ENCODE peak calls at places on chromosomes 11 and 22, in four cellular contexts. D, A, Z and T are unnamed samples.

GRCh38 chr11:84261707-84262106 is 975.5 kb upstream of the CCDC90B start:
- DNase-seq in Z (no peak), D (no peak), A (no peak), T (no peak)

GRCh38 chr22:48382197-48382596 is 1445.5 kb downstream of the BRD1 start:
- DNase-seq in A (no peak), Z (no peak), D (no peak), T (no peak)

GRCh38 chr22:29767289-29768051 is at the start of gene UQCR10:
- DNase-seq in A (peak; percentile 81), Z (peak; percentile 92), D (peak; percentile 89), T (peak; percentile 93)

GRCh38 chr11:123069878-123070821 is 8.2 kb upstream of the HSPA8 start:
- DNase-seq in Z (no peak), A (no peak), D (no peak), T (no peak)

GRCh38 chr11:34585870-34586654 is 34.8 kb upstream of the EHF start:
- DNase-seq in D (peak; percentile 59), Z (no peak), A (no peak), T (peak; percentile 73)

GRCh38 chr11:68065841-68066240 is 27.0 kb downstream of the TCIRG1 start:
- DNase-seq in Z (no peak), A (no peak), D (no peak), T (no peak)

GRCh38 chr11:80816454-80816847 is 1375.6 kb upstream of the TENM4 start:
- DNase-seq in A (no peak), Z (no peak), D (no peak), T (no peak)

GRCh38 chr11:33539659-33540249 is 160.9 kb downstream of the C11orf91 start:
- DNase-seq in A (no peak), D (peak; percentile 66), Z (no peak), T (no peak)

GRCh38 chr22:24389680-24390079 is 37.7 kb upstream of the ADORA2A start:
- DNase-seq in D (no peak), Z (no peak), A (no peak), T (no peak)

GRCh38 chr11:75717608-75718403 is at the start of gene MOGAT2:
- DNase-seq in D (no peak), A (no peak), Z (no peak), T (no peak)

GRCh38 chr22:49693416-49693815 is 134.3 kb downstream of the BRD1 start:
- DNase-seq in A (no peak), D (no peak), Z (no peak), T (no peak)

GRCh38 chr11:12893787-12894672 is 115.1 kb upstream of the RASSF10 start:
- DNase-seq in Z (peak; percentile 6), A (peak; percentile 39), D (peak; percentile 71), T (peak; percentile 63)

GRCh38 chr11:22466809-22467208 is 128.6 kb downstream of the SLC17A6 start:
- DNase-seq in D (peak; percentile 93), Z (no peak), A (no peak), T (no peak)

GRCh38 chr11:65275906-65276305 is 14.1 kb downstream of the POLA2 start:
- DNase-seq in D (no peak), A (no peak), Z (no peak), T (no peak)

GRCh38 chr22:48855013-48855412 is 972.7 kb downstream of the BRD1 start:
- DNase-seq in D (no peak), A (no peak), Z (no peak), T (no peak)

GRCh38 chr11:118533769-118534729 is 3.1 kb downstream of the TMEM25 start:
- DNase-seq in A (peak; percentile 26), D (no peak), Z (no peak), T (no peak)

GRCh38 chr22:27132400-27132799 is 475.0 kb downstream of the MIAT start:
- DNase-seq in D (no peak), Z (no peak), A (no peak), T (no peak)

GRCh38 chr22:29269731-29270474 is 1.8 kb downstream of the EWSR1 start:
- DNase-seq in Z (no peak), A (no peak), D (no peak), T (no peak)

GRCh38 chr11:20355221-20356219 is 8.0 kb upstream of the HTATIP2 start:
- DNase-seq in D (peak; percentile 51), Z (no peak), A (no peak), T (peak; percentile 58)